ENCODE peak calls at places on chromosomes 4 and X, in seven cellular contexts. D is MG63, Y is upper lobe of left lung, L is right atrium auricular region, M is esophagus muscularis mucosa, V is uterus, P is mucosa of descending colon. X is an unnamed sample.

GRCh38 chrX:121581885-121582284 is 534.5 kb downstream of the GLUD2 start:
- DNase-seq in Y (no peak), P (no peak), L (no peak), V (no peak), M (no peak), D (no peak), X (no peak)

GRCh38 chrX:4253092-4253491 is 539.6 kb upstream of the PRKX start:
- DNase-seq in D (no peak), P (no peak), Y (no peak), V (no peak), L (no peak), M (no peak), X (no peak)

GRCh38 chrX:115362334-115363095 is 73.0 kb downstream of the LUZP4 start:
- DNase-seq in D (peak; percentile 17), V (no peak), L (no peak), Y (no peak), M (no peak), P (no peak), X (no peak)

GRCh38 chr4:24560770-24561415 is 23.5 kb downstream of the DHX15 start:
- DNase-seq in D (no peak), L (no peak), P (no peak), Y (no peak), M (no peak), V (no peak), X (no peak)

GRCh38 chr4:2651998-2652397 is 104.1 kb downstream of the TNIP2 start:
- DNase-seq in D (no peak), V (no peak), M (no peak), L (no peak), Y (no peak), P (no peak), X (no peak)

GRCh38 chrX:131588995-131589394 is 45.1 kb downstream of the OR13H1 start:
- DNase-seq in Y (no peak), V (no peak), D (no peak), M (no peak), P (no peak), L (no peak), X (no peak)

GRCh38 chrX:150058728-150059127 is 120.4 kb upstream of the EOLA2 start:
- DNase-seq in Y (no peak), M (no peak), P (no peak), D (no peak), V (no peak), L (no peak), X (no peak)

GRCh38 chr4:73964862-73965611 is 16.8 kb downstream of the PF4 start:
- DNase-seq in D (no peak), V (no peak), Y (peak; percentile 34), L (no peak), P (no peak), M (no peak), X (no peak)

GRCh38 chr4:159503243-159503642 is 400.4 kb downstream of the RAPGEF2 start:
- DNase-seq in D (no peak), Y (no peak), L (no peak), P (no peak), V (no peak), M (no peak), X (no peak)

GRCh38 chr4:37603711-37604110 is 82.5 kb downstream of the RELL1 start:
- DNase-seq in Y (no peak), L (no peak), V (no peak), P (no peak), D (no peak), M (no peak), X (no peak)

GRCh38 chrX:106481341-106481740 is 130.4 kb upstream of the RADX start:
- DNase-seq in Y (peak; percentile 28), D (no peak), V (no peak), L (no peak), P (no peak), M (no peak), X (no peak)

GRCh38 chr4:41569957-41570356 is 32.0 kb downstream of the LIMCH1 start:
- DNase-seq in M (no peak), P (no peak), Y (no peak), L (no peak), D (no peak), V (no peak), X (peak; percentile 77)

GRCh38 chr4:38615847-38616246 is 48.2 kb upstream of the KLF3 start:
- DNase-seq in P (no peak), L (no peak), V (no peak), Y (no peak), M (peak; percentile 64), D (no peak), X (no peak)

GRCh38 chr4:158033416-158033863 is 139.4 kb downstream of the GASK1B start:
- DNase-seq in P (no peak), L (no peak), M (no peak), D (no peak), Y (no peak), V (no peak), X (no peak)

GRCh38 chr4:189548484-189549160 is 392.1 kb upstream of the FRG1 start:
- DNase-seq in D (no peak), V (no peak), M (no peak), Y (no peak), P (no peak), L (no peak), X (no peak)

GRCh38 chrX:41086627-41086932 is 1.3 kb downstream of the USP9X start:
- DNase-seq in V (no peak), M (no peak), D (peak; percentile 64), P (no peak), Y (no peak), L (no peak), X (no peak)

GRCh38 chrX:129980540-129981206 is 1.8 kb upstream of the BCORL1 start:
- DNase-seq in V (peak; percentile 71), M (no peak), L (no peak), P (peak; percentile 71), Y (peak; percentile 72), D (peak; percentile 57), X (peak; percentile 73)

GRCh38 chr4:140150886-140151699 is 2.9 kb downstream of the MAML3 start:
- DNase-seq in M (peak; percentile 97), Y (peak; percentile 90), D (peak; percentile 85), L (peak; percentile 85), P (peak; percentile 91), V (peak; percentile 93), X (peak; percentile 54)

GRCh38 chr4:10461091-10461849 is 4.0 kb upstream of the ZNF518B start:
- DNase-seq in D (peak; percentile 61), V (peak; percentile 39), Y (peak; percentile 68), P (peak; percentile 69), M (no peak), L (no peak), X (no peak)

GRCh38 chr4:110550260-110550659 is 72.6 kb downstream of the PITX2 start:
- DNase-seq in D (no peak), Y (no peak), L (no peak), M (no peak), V (no peak), P (no peak), X (no peak)

GRCh38 chr4:1340861-1341260 is 6.1 kb upstream of the UVSSA start:
- DNase-seq in M (no peak), L (no peak), Y (no peak), V (no peak), P (peak; percentile 47), D (no peak), X (no peak)
- H3K9me3 ChIP-seq in M (no peaks in the 10 kb centered on the region), L (no peaks in the 10 kb centered on the region), Y (no peaks in the 10 kb centered on the region), V (no peaks in the 10 kb centered on the region), P (no peaks in the 10 kb centered on the region), D (no peaks in the 10 kb centered on the region), X (no peaks in the 10 kb centered on the region)

DNA sequence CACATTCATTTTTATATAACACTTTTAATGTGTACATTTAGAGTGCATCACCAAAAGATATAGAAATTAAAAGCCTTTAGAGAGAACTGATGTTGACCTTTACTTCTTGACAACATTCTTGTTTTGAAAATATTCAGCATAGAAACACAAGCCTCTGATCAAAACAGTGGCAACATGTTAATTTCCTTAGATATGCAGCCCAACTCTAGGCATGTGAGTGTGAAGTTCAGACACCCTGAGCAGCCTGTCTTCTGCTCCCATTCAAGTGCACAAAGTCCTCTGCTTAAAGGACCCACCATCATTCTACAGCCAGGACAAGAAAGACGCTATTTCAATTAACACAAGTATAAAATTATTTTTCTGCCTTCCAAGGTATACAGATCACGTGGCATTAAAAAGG is 60.0 kb downstream of the PPP3CA start:
- DNase-seq in L (no peak), V (no peak), Y (no peak), M (no peak), P (no peak), D (no peak), X (no peak)
- H3K9me3 ChIP-seq in L (no peaks in the 10 kb centered on the region), V (no peaks in the 10 kb centered on the region), Y (no peaks in the 10 kb centered on the region), M (no peaks in the 10 kb centered on the region), P (no peaks in the 10 kb centered on the region), D (no peaks in the 10 kb centered on the region), X (no peaks in the 10 kb centered on the region)

DNA sequence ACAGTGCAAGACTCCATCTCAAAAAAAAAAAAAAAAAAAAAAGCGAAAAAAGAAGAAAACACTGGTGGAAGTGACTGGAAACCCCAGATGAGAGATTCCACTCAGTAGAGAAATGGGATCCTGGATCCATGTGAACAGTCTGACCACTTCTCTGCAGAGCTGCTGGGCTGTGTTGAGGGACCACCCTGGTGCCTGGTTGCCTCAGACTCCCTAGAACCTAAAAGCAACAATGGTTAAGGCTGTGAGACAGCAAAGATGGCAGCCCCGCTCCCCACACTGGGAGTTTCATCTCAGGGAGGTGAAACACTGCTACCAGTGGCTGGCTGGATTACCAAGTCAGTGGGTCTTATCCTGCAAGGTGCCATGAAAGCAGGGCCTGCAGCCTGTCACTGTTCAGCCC is 152.8 kb upstream of the ARSJ start:
- DNase-seq in M (no peak), L (no peak), Y (no peak), V (no peak), D (no peak), P (no peak), X (no peak)
- H3K9me3 ChIP-seq in M (no peaks in the 10 kb centered on the region), L (no peaks in the 10 kb centered on the region), Y (no peaks in the 10 kb centered on the region), V (no peaks in the 10 kb centered on the region), D (no peaks in the 10 kb centered on the region), P (no peaks in the 10 kb centered on the region), X (no peaks in the 10 kb centered on the region)

GRCh38 chr4:1255151-1255550 is 6.2 kb upstream of the CTBP1 start:
- DNase-seq in L (no peak), P (no peak), M (no peak), Y (no peak), D (no peak), V (no peak), X (no peak)

GRCh38 chr4:1250921-1251772 is 2.2 kb upstream of the CTBP1 start:
- DNase-seq in M (no peak), Y (peak; percentile 13), D (no peak), V (no peak), L (no peak), P (peak; percentile 53), X (peak; percentile 62)

GRCh38 chr4:1253831-1254230 is 4.9 kb upstream of the CTBP1 start:
- DNase-seq in P (no peak), Y (no peak), L (no peak), M (no peak), V (no peak), D (no peak), X (no peak)

GRCh38 chr4:1251773-1252066 is 2.8 kb upstream of the CTBP1 start:
- DNase-seq in P (no peak), D (no peak), Y (no peak), V (no peak), M (no peak), L (no peak), X (no peak)

DNA sequence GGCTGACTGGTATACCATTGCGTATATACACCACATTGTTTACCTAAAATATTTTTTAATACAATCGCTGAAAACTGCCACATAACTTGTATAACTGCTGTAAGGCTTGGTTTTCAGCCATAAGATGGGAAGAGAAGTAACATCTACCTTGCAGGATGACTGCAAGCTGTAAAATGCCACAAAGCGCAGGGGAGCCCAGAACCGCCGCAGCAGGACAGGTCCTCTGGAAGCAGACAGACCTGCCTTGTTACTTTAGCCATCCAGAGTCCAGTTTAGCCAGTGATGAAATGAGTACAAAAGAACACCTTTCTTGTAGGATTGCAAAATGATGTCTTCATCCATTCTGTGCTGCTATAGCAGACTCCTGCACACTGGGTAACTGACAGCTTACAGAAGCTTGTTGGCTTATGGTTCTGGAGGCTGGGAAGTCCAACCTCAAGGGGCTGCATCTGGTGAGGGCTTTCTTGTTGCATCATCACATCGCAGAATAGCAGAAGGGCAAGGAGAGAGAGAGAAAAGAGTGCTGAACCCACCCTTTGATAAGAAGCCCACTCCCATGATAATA is 4.1 kb upstream of the CTBP1 start:
- DNase-seq in Y (no peak), L (no peak), P (no peak), V (no peak), D (no peak), M (no peak), X (no peak)
- H3K9me3 ChIP-seq in Y (no peaks in the 10 kb centered on the region), L (no peaks in the 10 kb centered on the region), P (no peaks in the 10 kb centered on the region), V (no peaks in the 10 kb centered on the region), D (peaks cover 13% of the 10 kb centered on the region), M (no peaks in the 10 kb centered on the region), X (peaks cover 31% of the 10 kb centered on the region)